ENCODE peak calls at places on chromosomes 16 and 17, in eight cellular contexts. One of them, this sample, is unnamed.

GRCh38 chr16:87161822-87162676 is 155.1 kb downstream of the C16orf95 start:
- DNase-seq in MM.1S: no peak
- DNase-seq in heart right ventricle: no peak
- DNase-seq in neural progenitor cell: no peak
- DNase-seq in cardiac fibroblast: no peak
- DNase-seq in prostate gland: no peak
- DNase-seq in ovary: no peak
- DNase-seq in fibroblast of pulmonary artery: no peak
- DNase-seq in this sample: peak

GRCh38 chr17:12257176-12257575 is 236.5 kb downstream of the MAP2K4 start:
- DNase-seq in MM.1S: no peak
- DNase-seq in heart right ventricle: no peak
- DNase-seq in neural progenitor cell: no peak
- DNase-seq in cardiac fibroblast: no peak
- DNase-seq in prostate gland: no peak
- DNase-seq in ovary: no peak
- DNase-seq in fibroblast of pulmonary artery: no peak
- DNase-seq in this sample: no peak

GRCh38 chr17:74646231-74646630 is 22.7 kb upstream of the CD300E start:
- DNase-seq in MM.1S: peak
- DNase-seq in heart right ventricle: no peak
- DNase-seq in neural progenitor cell: no peak
- DNase-seq in cardiac fibroblast: peak
- DNase-seq in prostate gland: no peak
- DNase-seq in ovary: no peak
- DNase-seq in fibroblast of pulmonary artery: peak
- DNase-seq in this sample: peak

GRCh38 chr17:68198931-68199836 is 48.7 kb upstream of the AMZ2 start:
- DNase-seq in MM.1S: no peak
- DNase-seq in heart right ventricle: no peak
- DNase-seq in neural progenitor cell: peak
- DNase-seq in cardiac fibroblast: peak
- DNase-seq in prostate gland: no peak
- DNase-seq in ovary: peak
- DNase-seq in fibroblast of pulmonary artery: no peak
- DNase-seq in this sample: no peak

GRCh38 chr16:29705030-29705429 is 26.1 kb downstream of the QPRT start:
- DNase-seq in MM.1S: no peak
- DNase-seq in heart right ventricle: no peak
- DNase-seq in neural progenitor cell: no peak
- DNase-seq in cardiac fibroblast: no peak
- DNase-seq in prostate gland: no peak
- DNase-seq in ovary: no peak
- DNase-seq in fibroblast of pulmonary artery: no peak
- DNase-seq in this sample: no peak

GRCh38 chr17:7466318-7466643 is 13.2 kb downstream of the ZBTB4 start:
- DNase-seq in MM.1S: no peak
- DNase-seq in heart right ventricle: no peak
- DNase-seq in neural progenitor cell: no peak
- DNase-seq in cardiac fibroblast: no peak
- DNase-seq in prostate gland: no peak
- DNase-seq in ovary: no peak
- DNase-seq in fibroblast of pulmonary artery: no peak
- DNase-seq in this sample: no peak

GRCh38 chr17:8611671-8612298 is 18.7 kb downstream of the MYH10 start:
- DNase-seq in MM.1S: peak
- DNase-seq in heart right ventricle: no peak
- DNase-seq in neural progenitor cell: no peak
- DNase-seq in cardiac fibroblast: peak
- DNase-seq in prostate gland: no peak
- DNase-seq in ovary: no peak
- DNase-seq in fibroblast of pulmonary artery: peak
- DNase-seq in this sample: no peak

GRCh38 chr16:70701998-70702397 is 16.1 kb upstream of the MTSS2 start:
- DNase-seq in MM.1S: no peak
- DNase-seq in heart right ventricle: no peak
- DNase-seq in neural progenitor cell: no peak
- DNase-seq in cardiac fibroblast: no peak
- DNase-seq in prostate gland: no peak
- DNase-seq in ovary: no peak
- DNase-seq in fibroblast of pulmonary artery: no peak
- DNase-seq in this sample: no peak

GRCh38 chr17:68854509-68854908 is 100.7 kb downstream of the ABCA8 start:
- DNase-seq in MM.1S: no peak
- DNase-seq in heart right ventricle: no peak
- DNase-seq in neural progenitor cell: no peak
- DNase-seq in cardiac fibroblast: no peak
- DNase-seq in prostate gland: no peak
- DNase-seq in ovary: no peak
- DNase-seq in fibroblast of pulmonary artery: no peak
- DNase-seq in this sample: no peak

GRCh38 chr17:78289802-78290363 is 58.5 kb downstream of the TMEM235 start:
- DNase-seq in MM.1S: peak
- DNase-seq in heart right ventricle: peak
- DNase-seq in neural progenitor cell: peak
- DNase-seq in cardiac fibroblast: peak
- DNase-seq in prostate gland: peak
- DNase-seq in ovary: peak
- DNase-seq in fibroblast of pulmonary artery: peak
- DNase-seq in this sample: peak

GRCh38 chr16:85720319-85720637 is 30.6 kb downstream of the C16orf74 start:
- DNase-seq in MM.1S: no peak
- DNase-seq in heart right ventricle: no peak
- DNase-seq in neural progenitor cell: no peak
- DNase-seq in cardiac fibroblast: no peak
- DNase-seq in prostate gland: peak
- DNase-seq in ovary: no peak
- DNase-seq in fibroblast of pulmonary artery: no peak
- DNase-seq in this sample: no peak

GRCh38 chr16:25126820-25127232 is 15.3 kb downstream of the LCMT1 start:
- DNase-seq in MM.1S: peak
- DNase-seq in heart right ventricle: no peak
- DNase-seq in neural progenitor cell: no peak
- DNase-seq in cardiac fibroblast: peak
- DNase-seq in prostate gland: no peak
- DNase-seq in ovary: no peak
- DNase-seq in fibroblast of pulmonary artery: peak
- DNase-seq in this sample: peak

GRCh38 chr17:7293131-7293557 is 1.3 kb downstream of the YBX2 start:
- DNase-seq in MM.1S: no peak
- DNase-seq in heart right ventricle: no peak
- DNase-seq in neural progenitor cell: no peak
- DNase-seq in cardiac fibroblast: peak
- DNase-seq in prostate gland: no peak
- DNase-seq in ovary: no peak
- DNase-seq in fibroblast of pulmonary artery: peak
- DNase-seq in this sample: no peak

GRCh38 chr17:63645775-63646491 is 23.7 kb downstream of the MAP3K3 start:
- DNase-seq in MM.1S: no peak
- DNase-seq in heart right ventricle: no peak
- DNase-seq in neural progenitor cell: no peak
- DNase-seq in cardiac fibroblast: no peak
- DNase-seq in prostate gland: no peak
- DNase-seq in ovary: no peak
- DNase-seq in fibroblast of pulmonary artery: no peak
- DNase-seq in this sample: no peak

GRCh38 chr16:85750021-85750826 is 672 bp downstream of the C16orf74 start:
- DNase-seq in MM.1S: no peak
- DNase-seq in heart right ventricle: peak
- DNase-seq in neural progenitor cell: peak
- DNase-seq in cardiac fibroblast: peak
- DNase-seq in prostate gland: no peak
- DNase-seq in ovary: peak
- DNase-seq in fibroblast of pulmonary artery: peak
- DNase-seq in this sample: peak

GRCh38 chr17:17256316-17256715 is 19.3 kb upstream of the FLCN start:
- DNase-seq in MM.1S: no peak
- DNase-seq in heart right ventricle: no peak
- DNase-seq in neural progenitor cell: no peak
- DNase-seq in cardiac fibroblast: no peak
- DNase-seq in prostate gland: no peak
- DNase-seq in ovary: no peak
- DNase-seq in fibroblast of pulmonary artery: no peak
- DNase-seq in this sample: no peak

GRCh38 chr16:19223235-19223847 is 55.3 kb downstream of the SYT17 start:
- DNase-seq in MM.1S: peak
- DNase-seq in heart right ventricle: no peak
- DNase-seq in neural progenitor cell: peak
- DNase-seq in cardiac fibroblast: peak
- DNase-seq in prostate gland: no peak
- DNase-seq in ovary: no peak
- DNase-seq in fibroblast of pulmonary artery: peak
- DNase-seq in this sample: peak

GRCh38 chr17:77451894-77452852 is 311.4 kb downstream of the SEC14L1 start:
- DNase-seq in MM.1S: no peak
- DNase-seq in heart right ventricle: peak
- DNase-seq in neural progenitor cell: peak
- DNase-seq in cardiac fibroblast: peak
- DNase-seq in prostate gland: peak
- DNase-seq in ovary: peak
- DNase-seq in fibroblast of pulmonary artery: peak
- DNase-seq in this sample: peak

GRCh38 chr16:66472961-66473610 is 46.0 kb downstream of the BEAN1 start:
- DNase-seq in MM.1S: no peak
- DNase-seq in heart right ventricle: no peak
- DNase-seq in neural progenitor cell: no peak
- DNase-seq in cardiac fibroblast: no peak
- DNase-seq in prostate gland: no peak
- DNase-seq in ovary: no peak
- DNase-seq in fibroblast of pulmonary artery: no peak
- DNase-seq in this sample: no peak

DNA sequence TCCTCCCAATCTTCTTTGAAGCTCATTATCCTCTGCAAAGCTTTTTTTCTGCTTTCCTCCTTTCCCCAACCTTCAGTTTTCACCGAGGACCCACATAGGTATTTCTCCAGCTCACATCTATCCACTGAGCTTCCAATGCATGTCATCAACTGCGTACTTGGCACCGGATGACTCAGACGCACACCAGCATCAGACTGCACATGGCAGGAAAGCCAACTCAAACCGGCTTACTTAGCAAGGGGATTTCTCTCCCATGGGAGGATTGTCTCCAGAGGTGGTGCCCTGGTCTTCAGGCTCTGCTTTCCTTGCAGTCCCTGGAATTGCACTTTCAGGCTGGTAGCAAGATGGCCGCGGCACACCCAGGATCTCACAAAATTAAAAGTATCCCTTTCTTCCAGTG is 1.7 kb upstream of the AKTIP start:
- DNase-seq in MM.1S: no peak
- DNase-seq in heart right ventricle: no peak
- DNase-seq in neural progenitor cell: no peak
- DNase-seq in cardiac fibroblast: peak
- DNase-seq in prostate gland: no peak
- DNase-seq in ovary: no peak
- DNase-seq in fibroblast of pulmonary artery: peak
- DNase-seq in this sample: peak
- H3K4me3 ChIP-seq in MM.1S: no peak
- H3K4me3 ChIP-seq in heart right ventricle: no peak
- H3K4me3 ChIP-seq in neural progenitor cell: no peak
- H3K4me3 ChIP-seq in cardiac fibroblast: peak
- H3K4me3 ChIP-seq in prostate gland: no peak
- H3K4me3 ChIP-seq in ovary: no peak
- H3K4me3 ChIP-seq in fibroblast of pulmonary artery: no peak
- H3K4me3 ChIP-seq in this sample: peak

DNA sequence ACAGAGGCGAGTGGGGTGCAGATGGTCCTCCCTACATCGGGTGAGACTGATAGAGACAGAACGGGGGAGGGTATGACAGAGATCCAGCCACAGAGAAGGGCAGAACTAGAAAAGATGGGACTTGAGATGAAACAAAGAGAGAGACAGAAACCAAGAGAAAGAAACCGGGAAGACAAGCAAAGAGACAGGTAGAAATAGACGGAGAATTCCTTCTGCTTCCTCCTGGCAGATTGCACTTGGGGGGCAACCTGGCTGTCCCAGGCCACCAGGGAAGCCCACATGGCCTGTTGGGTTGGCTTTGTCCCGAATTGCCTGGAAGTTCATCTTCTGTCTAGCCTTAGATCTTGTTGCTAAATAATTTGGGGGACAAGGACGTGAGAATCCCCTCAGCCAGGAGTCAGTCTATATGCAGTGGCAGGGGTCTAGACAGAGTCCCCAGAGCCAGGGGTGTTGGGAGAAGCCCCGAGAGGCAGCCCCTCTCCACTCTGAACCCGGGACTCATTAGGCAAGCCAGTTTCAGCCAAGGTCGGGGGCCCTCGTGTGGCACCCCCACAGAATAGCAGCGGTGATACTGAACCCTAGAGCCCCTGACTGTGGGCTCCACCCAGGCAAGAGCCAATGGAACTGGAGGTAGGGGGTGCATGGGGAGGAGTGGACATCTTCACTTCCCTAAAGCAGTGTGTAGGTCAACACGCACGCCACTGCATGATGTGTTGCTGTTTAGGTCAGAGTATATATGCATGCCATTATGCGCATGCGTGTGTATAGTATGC is 626 bp upstream of the TSPOAP1 start:
- DNase-seq in MM.1S: peak
- DNase-seq in heart right ventricle: no peak
- DNase-seq in neural progenitor cell: peak
- DNase-seq in cardiac fibroblast: no peak
- DNase-seq in prostate gland: no peak
- DNase-seq in ovary: no peak
- DNase-seq in fibroblast of pulmonary artery: no peak
- DNase-seq in this sample: peak
- TF ChIP-seq CTCF in MM.1S: peak
- TF ChIP-seq CTCF in heart right ventricle: no peak
- TF ChIP-seq CTCF in neural progenitor cell: peak
- TF ChIP-seq CTCF in cardiac fibroblast: peak
- TF ChIP-seq CTCF in prostate gland: no peak
- TF ChIP-seq CTCF in ovary: no peak
- TF ChIP-seq CTCF in fibroblast of pulmonary artery: peak
- TF ChIP-seq CTCF in this sample: peak

DNA sequence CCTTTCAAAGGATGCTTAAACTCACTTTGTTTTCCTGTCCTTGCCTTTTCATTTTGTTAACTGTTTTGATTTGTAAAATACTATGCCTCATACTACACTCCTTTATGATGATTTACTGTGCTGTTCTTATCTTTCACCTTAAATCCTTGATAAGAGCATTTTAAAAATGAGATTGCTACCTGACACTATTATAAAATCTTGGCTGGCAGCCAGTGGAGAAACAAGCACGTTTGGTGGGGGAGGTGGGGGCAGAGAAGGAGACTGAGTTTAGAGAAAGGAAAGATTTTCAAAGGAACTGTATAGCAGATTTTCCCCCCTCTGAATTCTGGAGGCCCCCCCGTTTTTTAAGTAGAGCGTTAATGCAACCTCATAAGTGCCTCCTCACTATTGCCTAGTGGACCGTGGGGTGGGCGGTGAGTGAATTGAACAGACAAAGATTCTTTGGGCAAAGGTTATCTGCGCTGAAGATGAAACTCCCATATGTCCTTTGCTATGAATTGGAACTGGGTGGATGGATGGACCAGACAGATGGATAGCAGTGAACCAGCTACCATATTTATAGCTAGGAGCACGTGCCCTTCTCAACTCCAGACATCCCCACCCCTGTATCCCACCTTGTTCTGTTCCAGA is 200.2 kb downstream of the CCDC182 start:
- DNase-seq in MM.1S: no peak
- DNase-seq in heart right ventricle: no peak
- DNase-seq in neural progenitor cell: no peak
- DNase-seq in cardiac fibroblast: no peak
- DNase-seq in prostate gland: no peak
- DNase-seq in ovary: no peak
- DNase-seq in fibroblast of pulmonary artery: no peak
- DNase-seq in this sample: no peak
- H3K4me3 ChIP-seq in MM.1S: no peak
- H3K4me3 ChIP-seq in heart right ventricle: no peak
- H3K4me3 ChIP-seq in neural progenitor cell: no peak
- H3K4me3 ChIP-seq in cardiac fibroblast: no peak
- H3K4me3 ChIP-seq in prostate gland: no peak
- H3K4me3 ChIP-seq in ovary: no peak
- H3K4me3 ChIP-seq in fibroblast of pulmonary artery: no peak
- H3K4me3 ChIP-seq in this sample: no peak

GRCh38 chr17:73126716-73127473 is 34.4 kb upstream of the SLC39A11 start:
- DNase-seq in MM.1S: no peak
- DNase-seq in heart right ventricle: no peak
- DNase-seq in neural progenitor cell: no peak
- DNase-seq in cardiac fibroblast: no peak
- DNase-seq in prostate gland: no peak
- DNase-seq in ovary: no peak
- DNase-seq in fibroblast of pulmonary artery: no peak
- DNase-seq in this sample: no peak
- TF ChIP-seq CTCF in MM.1S: no peak
- TF ChIP-seq CTCF in heart right ventricle: no peak
- TF ChIP-seq CTCF in neural progenitor cell: no peak
- TF ChIP-seq CTCF in cardiac fibroblast: no peak
- TF ChIP-seq CTCF in prostate gland: no peak
- TF ChIP-seq CTCF in ovary: no peak
- TF ChIP-seq CTCF in fibroblast of pulmonary artery: no peak
- TF ChIP-seq CTCF in this sample: no peak

This sample was measured in GM12865.